ENCODE peak calls at places on chromosomes 3 and 15, in five cellular contexts. Y is substantia nigra, B is endodermal cell, W is activated gamma-delta T cell treated with Interleukin-2 at 50 U/mL for 16 hours, O is iPS-NIHi11. N is an unnamed sample.

GRCh38 chr3:135801018-135801417 is 164.5 kb upstream of the PPP2R3A start:
- DNase-seq in O (no peak), B (no peak), Y (no peak), W (no peak), N (no peak)

GRCh38 chr15:32818758-32819405 is 101.1 kb downstream of the GREM1 start:
- DNase-seq in W (no peak), Y (no peak), B (no peak), O (peak), N (no peak)

GRCh38 chr3:36149447-36149865 is 230.8 kb upstream of the STAC start:
- DNase-seq in W (no peak), O (no peak), Y (no peak), B (no peak), N (no peak)

GRCh38 chr15:65790692-65791334 is 1.3 kb downstream of the DENND4A start:
- DNase-seq in B (no peak), O (no peak), Y (no peak), W (no peak), N (no peak)

GRCh38 chr3:65979152-65979551 is 59.6 kb downstream of the MAGI1 start:
- DNase-seq in W (no peak), Y (no peak), B (no peak), O (no peak), N (no peak)

GRCh38 chr3:148697311-148698189 is at the start of gene AGTR1:
- DNase-seq in Y (peak), W (no peak), B (peak), O (peak), N (no peak)

GRCh38 chr3:133444071-133444774 is 44.4 kb downstream of the BFSP2 start:
- DNase-seq in Y (no peak), B (no peak), O (no peak), W (no peak), N (no peak)

GRCh38 chr15:35857812-35858211 is 311.8 kb upstream of the DPH6 start:
- DNase-seq in W (no peak), B (no peak), O (no peak), Y (no peak), N (no peak)

GRCh38 chr15:30940359-30940758 is 36.6 kb downstream of the FAN1 start:
- DNase-seq in Y (no peak), W (no peak), B (no peak), O (no peak), N (no peak)

GRCh38 chr3:127411083-127411727 is 123.4 kb upstream of the PRR20G start:
- DNase-seq in W (no peak), O (peak), B (peak), Y (no peak), N (peak)

GRCh38 chr3:53700441-53700840 is 145.8 kb downstream of the CHDH start:
- DNase-seq in W (no peak), B (no peak), Y (no peak), O (no peak), N (no peak)

GRCh38 chr15:95556866-95557225 is 773.7 kb upstream of the NR2F2 start:
- DNase-seq in Y (no peak), O (no peak), W (no peak), B (no peak), N (no peak)

GRCh38 chr3:47601310-47601709 is 22.6 kb upstream of the CSPG5 start:
- DNase-seq in Y (peak), B (no peak), W (no peak), O (no peak), N (no peak)

GRCh38 chr3:142724682-142725351 is 983 bp downstream of the TRPC1 start:
- DNase-seq in W (peak), O (peak), Y (peak), B (peak), N (peak)

GRCh38 chr3:173287361-173287760 is 110.2 kb upstream of the NLGN1 start:
- DNase-seq in W (no peak), O (no peak), Y (no peak), B (no peak), N (no peak)

GRCh38 chr15:46526726-46527110 is 891.9 kb downstream of the SQOR start:
- DNase-seq in Y (no peak), B (no peak), W (no peak), O (no peak), N (no peak)

GRCh38 chr3:191961529-191961928 is 500.6 kb downstream of the PYDC2 start:
- DNase-seq in B (no peak), Y (no peak), W (no peak), O (no peak), N (no peak)

GRCh38 chr3:108642526-108642925 is 53.0 kb downstream of the DZIP3 start:
- DNase-seq in B (no peak), O (no peak), W (no peak), Y (no peak), N (no peak)

GRCh38 chr3:170499562-170500156 is 81.0 kb downstream of the CLDN11 start:
- DNase-seq in W (no peak), B (peak), Y (peak), O (peak), N (no peak)

GRCh38 chr3:119015942-119016341 is 18.7 kb downstream of the IGSF11 start:
- DNase-seq in O (no peak), W (no peak), Y (no peak), B (peak), N (no peak)

GRCh38 chr3:129344540-129345220 is 66.0 kb downstream of the HMCES start:
- DNase-seq in W (no peak), Y (no peak), O (peak), B (peak), N (no peak)